ENCODE peak calls at places on chromosomes 11 and 22, in ten cellular contexts. C is mammary epithelial cell, Z is colonic mucosa, R is testis, P is lower lobe of right lung, I is tibial nerve, B is right atrium auricular region, X is Karpas-422, G is aorta, S is OCI-LY7. M is an unnamed sample. For H3K4me1 and H3K36me3, the result is how much of the 10 kb centered on the place peaks cover.

GRCh38 chr11:12092714-12093113 is 17.7 kb upstream of the MICAL2 start:
- DNase-seq in X (no peak), Z (no peak), I (no peak), S (no peak), R (no peak), B (no peak), G (peak), C (no peak), P (no peak), M (no peak)

GRCh38 chr22:49962012-49962750 is 1.6 kb downstream of the PIM3 start:
- DNase-seq in P (peak), C (peak), R (peak), S (peak), B (peak), G (peak), I (peak), X (peak), Z (peak), M (peak)

GRCh38 chr11:36371161-36371560 is 75.1 kb downstream of the PRR5L start:
- DNase-seq in R (no peak), I (no peak), G (no peak), B (no peak), Z (no peak), S (no peak), C (no peak), P (no peak), X (no peak), M (no peak)

GRCh38 chr22:42639541-42640241 is 710 bp downstream of the ATP5MGL start:
- DNase-seq in B (no peak), P (no peak), G (no peak), C (no peak), X (no peak), S (no peak), Z (no peak), I (no peak), R (no peak), M (no peak)

GRCh38 chr11:83060965-83061364 is 10.7 kb downstream of the RAB30 start:
- DNase-seq in G (no peak), R (no peak), I (no peak), C (no peak), B (no peak), X (no peak), P (no peak), Z (no peak), S (no peak), M (no peak)

GRCh38 chr11:9363954-9364912 is 20.2 kb upstream of the IPO7 start:
- DNase-seq in S (peak), R (peak), Z (peak), P (peak), I (peak), C (peak), X (peak), B (peak), G (peak), M (peak)

GRCh38 chr11:119421941-119422504 is 949 bp downstream of the THY1 start:
- DNase-seq in X (no peak), C (no peak), I (no peak), S (no peak), P (no peak), R (peak), B (no peak), Z (no peak), G (peak), M (no peak)

GRCh38 chr22:45709866-45710265 is 38.2 kb downstream of the ATXN10 start:
- DNase-seq in P (no peak), X (no peak), I (no peak), G (no peak), R (no peak), C (peak), Z (no peak), S (no peak), B (no peak), M (no peak)

GRCh38 chr22:40432167-40432566 is 61.8 kb downstream of the SGSM3 start:
- DNase-seq in G (no peak), X (no peak), R (no peak), P (no peak), I (no peak), B (no peak), Z (no peak), S (no peak), C (no peak), M (no peak)

GRCh38 chr22:43992331-43992821 is 31.7 kb upstream of the PARVB start:
- DNase-seq in Z (no peak), P (peak), B (no peak), X (no peak), G (no peak), I (no peak), C (no peak), S (no peak), R (no peak), M (no peak)

GRCh38 chr11:122655527-122656072 is at the start of gene UBASH3B:
- DNase-seq in S (peak), P (peak), I (peak), B (peak), X (peak), C (peak), G (peak), Z (peak), R (peak), M (peak)

GRCh38 chr11:114230031-114230430 is 66.2 kb upstream of the NNMT start:
- DNase-seq in R (no peak), I (no peak), P (no peak), G (no peak), C (no peak), B (no peak), S (no peak), X (no peak), Z (no peak), M (no peak)
- H3K4me1 ChIP-seq in R (under half), I (under half), P (half or more), G (under half), C (under half), B (half or more), S (under half), X (under half), Z (under half), M (under half)

DNA sequence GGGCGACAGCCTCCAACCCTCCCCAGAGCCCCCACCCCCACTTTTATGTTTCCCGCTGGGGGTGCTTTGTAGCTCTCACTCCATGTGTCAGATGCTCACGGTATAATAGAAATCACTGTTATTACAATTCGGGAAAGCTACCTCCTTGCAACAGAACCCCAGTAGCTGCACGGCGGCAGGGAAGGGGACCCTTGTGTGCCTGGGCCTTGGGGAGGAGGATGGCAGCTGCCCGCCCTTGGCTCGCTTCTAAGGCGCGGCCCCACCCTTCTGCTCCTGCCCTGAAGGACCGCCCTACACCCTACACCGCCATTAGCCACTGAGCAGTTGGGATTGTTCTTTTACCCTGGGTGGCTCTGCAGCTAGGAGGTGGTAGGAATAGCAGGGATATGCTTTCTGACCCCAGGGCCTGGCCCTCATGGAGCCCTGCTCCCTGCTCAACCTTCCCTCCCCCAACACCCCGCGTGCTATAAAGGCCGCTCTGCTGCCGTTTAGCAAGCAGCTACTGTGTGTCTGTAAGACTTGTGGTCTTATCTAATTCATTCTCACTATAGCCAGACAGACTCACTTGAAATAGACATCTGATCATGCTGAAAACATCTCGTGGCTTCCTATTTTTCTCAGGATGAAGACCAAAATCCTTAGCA is 219.7 kb downstream of the CEP164 start:
- DNase-seq in S (no peak), Z (no peak), R (no peak), B (no peak), P (peak), X (no peak), C (no peak), I (no peak), G (peak), M (no peak)
- H3K27ac ChIP-seq in S (no peak), Z (no peak), R (no peak), B (no peak), P (no peak), X (no peak), C (no peak), I (no peak), G (no peak), M (no peak)

GRCh38 chr11:65126624-65127274 is 4.6 kb downstream of the MRPL49 start:
- DNase-seq in X (no peak), I (no peak), B (no peak), G (no peak), S (no peak), P (no peak), R (no peak), Z (no peak), C (no peak), M (no peak)
- H3K36me3 ChIP-seq in X (under half), I (half or more), B (half or more), G (under half), S (half or more), P (half or more), R (under half), Z (half or more), C (under half), M (half or more)

DNA sequence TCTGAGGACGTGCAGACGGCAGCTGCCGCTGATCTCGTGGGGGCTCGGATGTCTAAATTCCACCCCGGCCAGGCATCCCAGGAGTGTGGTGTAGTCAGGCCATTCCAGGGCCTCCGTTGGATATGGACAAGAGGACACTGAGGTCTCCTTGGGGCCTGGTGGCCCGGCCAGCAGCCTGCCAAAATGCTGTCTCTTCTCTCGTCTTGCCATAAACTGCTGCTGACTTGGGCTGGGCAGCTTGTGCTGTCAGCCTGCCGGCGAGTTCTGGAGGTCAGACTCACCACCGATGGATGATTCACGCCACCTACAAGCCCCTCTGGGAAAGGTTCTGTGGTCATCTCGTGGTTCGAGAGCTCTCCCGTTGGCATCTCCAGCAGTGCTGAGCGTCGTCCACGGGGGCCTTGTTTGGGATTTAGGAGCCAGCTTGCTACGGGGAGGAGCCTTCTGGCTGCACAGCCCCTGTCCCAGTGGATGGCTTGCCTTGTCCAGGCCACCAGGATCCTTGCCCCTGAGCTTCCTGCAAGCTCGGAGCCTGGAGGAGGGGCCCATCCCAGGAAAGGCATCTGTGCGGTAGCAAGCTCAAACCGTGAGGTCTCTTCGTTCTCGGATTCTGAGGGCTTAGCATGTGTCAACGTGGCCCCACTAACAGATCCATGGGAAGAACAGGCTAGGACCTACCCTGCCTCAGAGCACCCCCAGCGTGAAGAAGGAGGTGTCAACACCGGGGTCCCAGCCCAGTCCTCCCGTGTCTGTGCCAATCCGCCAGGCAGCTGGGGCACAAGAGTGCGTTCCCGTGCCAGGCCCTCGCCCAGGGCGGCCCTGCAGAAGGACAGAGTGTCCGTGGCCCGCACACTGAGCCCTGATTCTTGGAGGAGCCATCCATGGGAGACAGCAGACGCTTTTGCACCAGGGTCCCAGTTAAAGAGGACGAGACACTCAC is 1114.1 kb downstream of the BRD1 start:
- DNase-seq in P (peak), S (no peak), X (no peak), C (no peak), G (peak), Z (no peak), I (no peak), R (no peak), B (no peak), M (no peak)
- H3K4me1 ChIP-seq in P (under half), S (under half), X (under half), C (under half), G (under half), Z (under half), I (under half), R (under half), B (under half), M (under half)